ENCODE peak calls at places on chromosomes 12 and 14, in seven cellular contexts. S is iPS DF 19.7; E is activated CD4-positive, alpha-beta T cell treated with anti-CD3 and anti-CD28 coated beads, Interleukin-2, amount 50 U/mL, for 1 hour; A is pancreas; Q is M059J; W is EH; X is NCI-H774. V is an unnamed sample.
A peak's percentile ranks its signal among the peaks of the same experiment; 100 is the strongest.

GRCh38 chr14:25050494-25051170 is 685 bp upstream of the STXBP6 start:
- DNase-seq in Q (peak; percentile 41), A (no peak), W (peak; percentile 79), S (no peak), E (no peak), X (no peak), V (no peak)

GRCh38 chr12:92977326-92977725 is 48.2 kb upstream of the EEA1 start:
- DNase-seq in E (no peak), X (no peak), W (no peak), S (no peak), Q (no peak), A (no peak), V (no peak)

GRCh38 chr14:20469890-20470858 is 968 bp downstream of the PNP start:
- DNase-seq in X (peak; percentile 50), W (peak; percentile 71), E (peak; percentile 44), A (no peak), S (no peak), Q (peak; percentile 84), V (no peak)

GRCh38 chr14:105840266-105841021 is 314.1 kb downstream of the TMEM121 start:
- DNase-seq in Q (no peak), E (no peak), W (no peak), X (no peak), S (no peak), A (peak; percentile 51), V (no peak)

GRCh38 chr12:49059385-49060232 is 985 bp downstream of the KMT2D start:
- DNase-seq in W (peak; percentile 37), Q (peak; percentile 18), S (no peak), X (peak; percentile 41), E (peak; percentile 8), A (peak; percentile 73), V (no peak)

GRCh38 chr12:116194935-116195431 is 82.5 kb downstream of the MED13L start:
- DNase-seq in S (no peak), Q (no peak), A (no peak), X (no peak), W (no peak), E (peak; percentile 44), V (no peak)

GRCh38 chr14:68982581-68982980 is 3.5 kb upstream of the ACTN1 start:
- DNase-seq in Q (no peak), S (no peak), A (no peak), X (no peak), W (peak; percentile 81), E (no peak), V (no peak)

GRCh38 chr14:67393689-67394088 is 18.3 kb downstream of the PLEK2 start:
- DNase-seq in E (no peak), S (no peak), A (no peak), X (no peak), Q (peak; percentile 68), W (no peak), V (no peak)

GRCh38 chr14:34792593-34792992 is 78.2 kb upstream of the CFL2 start:
- DNase-seq in E (no peak), S (no peak), X (no peak), W (no peak), A (no peak), Q (no peak), V (no peak)

GRCh38 chr14:51453869-51454268 is 197.8 kb upstream of the FRMD6 start:
- DNase-seq in S (no peak), Q (peak; percentile 88), A (no peak), W (no peak), E (no peak), X (no peak), V (peak; percentile 10)

V was measured in NCI-H1092.